ENCODE peak calls at places on chromosomes 7 and 10, in four cellular contexts. I is K562, Q is PC-9, M is uterus. P is an unnamed sample.
A peak's percentile ranks its signal among the peaks of the same experiment; 100 is the strongest.

GRCh38 chr7:125010540-125010939 is 80.9 kb upstream of the POT1 start:
- DNase-seq in I (no peak), M (no peak), Q (no peak), P (no peak)

GRCh38 chr7:139246905-139247304 is 15.9 kb downstream of the UBN2 start:
- DNase-seq in Q (no peak), M (no peak), I (no peak), P (no peak)

GRCh38 chr7:66564045-66564444 is 64.6 kb upstream of the KCTD7 start:
- DNase-seq in Q (no peak), I (no peak), M (no peak), P (no peak)

GRCh38 chr7:104805449-104806317 is 208.3 kb upstream of the KMT2E start:
- DNase-seq in M (no peak), Q (no peak), I (no peak), P (no peak)

GRCh38 chr7:77985232-77985973 is 186.8 kb downstream of the PHTF2 start:
- DNase-seq in Q (no peak), I (no peak), M (no peak), P (no peak)

GRCh38 chr7:123494193-123494796 is 40.1 kb downstream of the IQUB start:
- DNase-seq in M (peak; percentile 16), Q (peak; percentile 10), I (peak; percentile 55), P (no peak)

GRCh38 chr7:33698006-33698405 is 207.3 kb upstream of the BMPER start:
- DNase-seq in Q (no peak), M (no peak), I (no peak), P (no peak)

GRCh38 chr10:43944742-43945730 is 296.4 kb upstream of the ZNF32 start:
- DNase-seq in I (no peak), M (no peak), Q (no peak), P (no peak)

GRCh38 chr7:108486291-108486966 is 30.2 kb upstream of the NRCAM start:
- DNase-seq in M (no peak), I (no peak), Q (no peak), P (no peak)

GRCh38 chr7:34664757-34665156 is 6.7 kb downstream of the NPSR1 start:
- DNase-seq in I (no peak), Q (no peak), M (no peak), P (no peak)

GRCh38 chr7:128404143-128404681 is 5.6 kb downstream of the IMPDH1 start:
- DNase-seq in I (no peak), Q (no peak), M (no peak), P (no peak)

GRCh38 chr7:92608380-92609322 is 18.5 kb upstream of the FAM133B start:
- DNase-seq in Q (no peak), I (peak; percentile 46), M (no peak), P (no peak)

GRCh38 chr7:55147101-55147500 is 128.3 kb downstream of the EGFR start:
- DNase-seq in I (no peak), M (no peak), Q (no peak), P (no peak)

GRCh38 chr10:644076-644942 is 45.2 kb downstream of the DIP2C start:
- DNase-seq in Q (no peak), I (no peak), M (no peak), P (no peak)

GRCh38 chr10:7475954-7476353 is 65.1 kb upstream of the SFMBT2 start:
- DNase-seq in Q (no peak), I (no peak), M (no peak), P (no peak)

GRCh38 chr7:112630565-112630964 is 149.8 kb downstream of the LSMEM1 start:
- DNase-seq in I (no peak), Q (no peak), M (no peak), P (peak; percentile 22)

GRCh38 chr10:117096559-117097201 is 41.4 kb downstream of the VAX1 start:
- DNase-seq in I (no peak), M (no peak), Q (no peak), P (no peak)

GRCh38 chr7:5393748-5394147 is 29.9 kb downstream of the TNRC18 start:
- DNase-seq in M (no peak), Q (no peak), I (no peak), P (no peak)

GRCh38 chr7:5396542-5396941 is 27.1 kb downstream of the TNRC18 start:
- DNase-seq in I (no peak), Q (peak; percentile 63), M (no peak), P (no peak)

GRCh38 chr7:5394264-5395105 is 29.1 kb downstream of the TNRC18 start:
- DNase-seq in I (no peak), Q (no peak), M (no peak), P (no peak)

GRCh38 chr7:5396999-5397656 is 26.5 kb downstream of the TNRC18 start:
- DNase-seq in I (no peak), Q (peak; percentile 98), M (peak; percentile 80), P (peak; percentile 90)

DNA sequence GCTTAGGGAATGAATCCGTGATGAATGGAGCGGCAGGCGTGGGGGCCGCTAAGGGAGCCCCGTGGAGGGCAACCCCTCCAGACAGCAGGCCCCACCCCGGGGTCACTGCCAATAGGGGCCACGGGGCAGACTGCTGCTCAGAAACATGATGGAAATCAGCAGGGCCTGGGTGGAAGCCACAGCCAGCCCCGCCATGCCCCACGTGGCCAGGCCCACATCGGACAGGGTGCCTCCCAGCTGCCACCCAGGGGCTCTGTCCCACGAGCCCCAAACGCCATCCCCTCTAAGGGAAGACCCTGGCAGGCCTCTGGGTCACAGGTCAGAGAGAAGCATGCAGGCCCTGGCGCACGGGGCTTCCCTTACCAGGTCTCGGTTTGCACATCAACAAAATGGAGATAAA is 28.4 kb downstream of the TNRC18 start:
- DNase-seq in Q (no peak), I (no peak), M (no peak), P (no peak)
- H3K27ac ChIP-seq in Q (no peak overlapping the region), I (no peak overlapping the region), M (peak overlapping the region; percentile 1), P (no peak overlapping the region)

GRCh38 chr7:27106181-27106905 is 3.9 kb upstream of the HOXA2 start:
- DNase-seq in I (no peak), Q (no peak), M (no peak), P (no peak)

GRCh38 chr7:27102578-27103442 is at the start of gene HOXA2:
- DNase-seq in I (no peak), Q (no peak), M (no peak), P (no peak)

GRCh38 chr7:27105161-27106122 is 3.0 kb upstream of the HOXA2 start:
- DNase-seq in M (no peak), Q (no peak), I (no peak), P (no peak)

GRCh38 chr7:27103489-27104226 is 1.2 kb upstream of the HOXA2 start:
- DNase-seq in I (no peak), M (no peak), Q (no peak), P (no peak)

DNA sequence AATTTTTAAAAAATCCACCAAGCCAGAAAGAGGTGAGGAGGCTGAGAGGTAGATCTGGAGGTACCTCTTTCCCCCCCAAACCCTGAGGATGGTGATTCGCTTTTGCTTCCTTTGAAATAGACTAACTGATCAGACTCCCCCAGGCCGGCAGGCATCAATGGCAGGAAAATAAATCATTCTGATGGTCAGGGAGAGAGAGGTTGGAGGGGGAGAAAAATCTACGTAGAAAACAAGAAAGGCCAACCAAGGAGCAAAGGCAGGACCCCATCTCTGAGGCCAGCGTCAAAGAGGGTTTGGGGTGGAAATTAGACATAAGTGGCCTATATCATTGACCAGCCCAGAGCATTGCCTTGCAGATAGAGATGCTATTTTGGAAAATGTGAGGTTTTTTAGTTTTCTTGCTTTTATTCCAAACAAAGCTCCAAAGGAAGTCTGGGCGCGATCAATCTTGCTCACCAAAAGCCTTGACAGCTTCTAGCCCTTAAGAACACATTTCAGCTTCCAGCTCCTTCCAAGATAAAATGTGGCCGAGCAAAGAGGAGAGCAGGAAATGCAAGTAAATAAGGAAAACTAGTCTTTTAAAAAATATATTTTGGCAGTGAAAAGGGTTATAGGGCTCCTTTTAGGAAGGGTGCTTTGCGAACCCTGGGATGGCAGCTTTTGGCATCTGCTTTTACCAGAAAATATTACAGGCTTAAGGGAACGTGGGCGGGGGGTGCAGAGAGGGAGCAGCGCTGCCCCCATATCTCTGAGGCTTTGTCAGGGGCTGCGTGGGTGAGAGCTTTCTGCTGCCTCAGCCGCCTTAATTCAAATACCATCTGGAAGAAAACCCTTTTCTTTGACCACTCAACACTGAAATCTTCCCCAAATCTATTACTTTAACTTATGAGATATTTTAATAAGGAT is 2.0 kb upstream of the HOXA2 start:
- DNase-seq in Q (no peak), M (no peak), I (no peak), P (no peak)
- H3K27ac ChIP-seq in Q (no peak overlapping the region), M (peak overlapping the region; percentile 9), I (no peak overlapping the region), P (no peak overlapping the region)

GRCh38 chr7:88546808-88547207 is 212.7 kb upstream of the ZNF804B start:
- DNase-seq in Q (peak; percentile 37), I (peak; percentile 57), M (no peak), P (no peak)
- H3K27ac ChIP-seq in Q (no peak overlapping the region), I (no peak overlapping the region), M (no peak overlapping the region), P (no peak overlapping the region)

GRCh38 chr10:79103078-79103477 is 34.3 kb downstream of the ZMIZ1 start:
- DNase-seq in I (no peak), Q (no peak), M (no peak), P (no peak)
- H3K27ac ChIP-seq in I (no peak overlapping the region), Q (no peak overlapping the region), M (peak overlapping the region; percentile 81), P (no peak overlapping the region)

DNA sequence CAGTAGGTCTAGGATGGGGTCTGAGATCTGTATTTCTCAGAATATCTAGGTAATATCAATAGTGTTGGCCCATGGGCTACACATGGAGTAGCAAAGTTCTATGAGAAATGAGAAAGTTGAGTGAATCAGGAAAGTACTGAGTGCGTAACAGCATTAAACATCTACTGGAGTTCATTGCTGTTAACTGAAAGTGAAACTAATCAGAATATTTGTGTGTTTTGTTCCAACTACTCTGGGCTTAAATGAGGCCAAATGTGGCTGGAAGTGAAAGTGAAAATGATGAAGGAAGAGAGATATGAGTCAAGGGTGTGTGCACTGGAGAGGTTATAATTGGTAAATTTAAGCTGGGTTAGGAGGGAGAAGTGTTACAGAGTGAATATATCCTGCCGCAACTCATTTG is 46.5 kb downstream of the TMEM106B start:
- DNase-seq in I (no peak), M (no peak), Q (no peak), P (no peak)
- H3K27ac ChIP-seq in I (no peak overlapping the region), M (no peak overlapping the region), Q (no peak overlapping the region), P (no peak overlapping the region)

GRCh38 chr7:84912993-84913635 is 273.7 kb downstream of the SEMA3D start:
- DNase-seq in I (no peak), Q (peak; percentile 13), M (no peak), P (no peak)

GRCh38 chr7:84912537-84912936 is 274.3 kb downstream of the SEMA3D start:
- DNase-seq in Q (no peak), M (no peak), I (no peak), P (no peak)

GRCh38 chr7:84913731-84914130 is 273.1 kb downstream of the SEMA3D start:
- DNase-seq in M (no peak), I (no peak), Q (no peak), P (no peak)

GRCh38 chr7:84911077-84911476 is 275.8 kb downstream of the SEMA3D start:
- DNase-seq in I (no peak), M (no peak), Q (no peak), P (no peak)

DNA sequence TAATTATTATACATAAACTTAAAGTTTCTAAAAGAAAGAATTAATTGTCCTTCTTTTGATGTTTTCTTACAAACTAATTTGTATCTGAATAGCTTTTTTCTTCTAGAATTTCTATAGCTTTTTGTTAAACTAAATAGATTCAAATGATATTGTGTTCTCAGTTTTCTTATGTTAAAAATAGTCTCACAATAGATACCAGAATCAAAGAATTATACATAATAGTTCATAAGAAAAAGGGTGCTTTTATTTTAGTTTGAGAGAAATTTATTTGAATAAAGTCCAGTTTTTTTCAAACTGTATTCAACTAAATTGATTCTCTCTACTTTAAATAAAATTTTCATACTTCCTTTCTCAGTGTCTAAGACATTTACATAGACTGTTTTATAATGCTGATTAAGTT is 274.8 kb downstream of the SEMA3D start:
- DNase-seq in M (no peak), Q (no peak), I (no peak), P (no peak)
- H3K27ac ChIP-seq in M (no peak overlapping the region), Q (no peak overlapping the region), I (no peak overlapping the region), P (no peak overlapping the region)

P was measured in epithelial cell of prostate.